ENCODE peak calls at places on chromosomes 12 and 14, in nine cellular contexts. P, Y, M, C, E, J, Z, V and W are unnamed samples.
A peak's percentile ranks its signal among the peaks of the same experiment; 100 is the strongest.

GRCh38 chr14:56887211-56887610 is 76.9 kb upstream of the OTX2 start:
- DNase-seq in Y (no peak), E (no peak), M (no peak), J (no peak), Z (no peak), C (no peak), P (no peak), V (no peak), W (peak; percentile 49)

GRCh38 chr12:47400251-47400650 is 305.6 kb downstream of the RPAP3 start:
- DNase-seq in C (no peak), V (no peak), E (no peak), Y (no peak), M (no peak), J (no peak), P (no peak), Z (no peak), W (no peak)

GRCh38 chr12:29066061-29066588 is 83.0 kb upstream of the FAR2 start:
- DNase-seq in J (no peak), Z (no peak), Y (peak; percentile 70), V (no peak), M (peak; percentile 49), C (peak; percentile 33), P (no peak), E (no peak), W (peak; percentile 66)

GRCh38 chr12:12642916-12643315 is 31.2 kb downstream of the CREBL2 start:
- DNase-seq in J (no peak), E (no peak), P (no peak), M (no peak), Y (no peak), C (no peak), V (no peak), Z (no peak), W (no peak)

GRCh38 chr12:5556033-5556614 is 124.2 kb downstream of the NTF3 start:
- DNase-seq in Z (no peak), J (no peak), E (peak; percentile 8), C (no peak), P (no peak), V (no peak), M (no peak), Y (no peak), W (peak; percentile 27)

GRCh38 chr12:31524791-31525495 is 66.0 kb downstream of the DENND5B start:
- DNase-seq in E (no peak), P (no peak), M (no peak), V (no peak), C (no peak), Z (no peak), Y (peak; percentile 56), J (peak; percentile 12), W (no peak)

GRCh38 chr12:52119398-52120254 is 40.1 kb downstream of the SMIM41 start:
- DNase-seq in Z (no peak), P (peak; percentile 53), Y (peak; percentile 45), C (peak; percentile 65), M (no peak), J (peak; percentile 52), E (peak; percentile 62), V (no peak), W (peak; percentile 62)

GRCh38 chr12:131611416-131612091 is 99.3 kb upstream of the SFSWAP start:
- DNase-seq in P (no peak), V (peak; percentile 65), C (no peak), J (no peak), Y (no peak), E (no peak), M (no peak), Z (no peak), W (no peak)

GRCh38 chr12:100279159-100279558 is 12.2 kb downstream of the SCYL2 start:
- DNase-seq in J (no peak), M (no peak), Y (no peak), V (no peak), P (no peak), E (no peak), Z (no peak), C (no peak), W (no peak)

GRCh38 chr14:72686832-72687231 is 207.1 kb downstream of the DPF3 start:
- DNase-seq in V (no peak), C (no peak), Z (no peak), M (no peak), J (no peak), E (no peak), Y (no peak), P (no peak), W (no peak)

GRCh38 chr12:107829271-107829670 is 54.8 kb downstream of the ASCL4 start:
- DNase-seq in C (no peak), P (no peak), Y (no peak), M (no peak), V (no peak), Z (no peak), J (no peak), E (no peak), W (no peak)

GRCh38 chr14:81246561-81247270 is 26.0 kb upstream of the GTF2A1 start:
- DNase-seq in C (no peak), P (no peak), J (no peak), Y (no peak), Z (no peak), V (no peak), E (no peak), M (no peak), W (no peak)

GRCh38 chr12:113792450-113792849 is 173.7 kb downstream of the RBM19 start:
- DNase-seq in J (no peak), Z (no peak), C (no peak), P (no peak), Y (no peak), M (no peak), E (no peak), V (no peak), W (no peak)